ENCODE peak calls at places on chromosomes 11 and 22, in four cellular contexts. C is prostate gland, I is cardiac muscle cell, P is PC-9. F is an unnamed sample.

GRCh38 chr11:62497132-62497915 is 49.3 kb downstream of the AHNAK start:
- DNase-seq in C (peak), I (peak), P (peak), F (peak)

GRCh38 chr22:23233746-23234408 is 53.6 kb downstream of the BCR start:
- DNase-seq in C (no peak), I (peak), P (no peak), F (peak)

GRCh38 chr11:76801736-76802135 is 18.6 kb downstream of the TSKU start:
- DNase-seq in C (peak), I (no peak), P (no peak), F (no peak)

GRCh38 chr11:126310229-126310991 is 6.5 kb downstream of the DCPS start:
- DNase-seq in C (peak), I (peak), P (peak), F (peak)

GRCh38 chr11:114239632-114240224 is 56.5 kb upstream of the NNMT start:
- DNase-seq in C (no peak), I (no peak), P (no peak), F (no peak)

GRCh38 chr22:23718371-23719165 is 27.8 kb downstream of the RGL4 start:
- DNase-seq in C (no peak), I (no peak), P (peak), F (no peak)

GRCh38 chr11:111939836-111940604 is 2.9 kb downstream of the DIXDC1 start:
- DNase-seq in C (no peak), I (peak), P (no peak), F (peak)

GRCh38 chr22:39897841-39898240 is 3.0 kb upstream of the GRAP2 start:
- DNase-seq in C (no peak), I (no peak), P (no peak), F (no peak)

GRCh38 chr11:4393209-4394196 is at the start of gene TRIM21:
- DNase-seq in C (peak), I (peak), P (peak), F (peak)

GRCh38 chr11:126519653-126520573 is 164.4 kb downstream of the ST3GAL4 start:
- DNase-seq in C (no peak), I (no peak), P (no peak), F (no peak)

GRCh38 chr11:126529037-126529436 is 173.6 kb downstream of the ST3GAL4 start:
- DNase-seq in C (no peak), I (no peak), P (no peak), F (no peak)

GRCh38 chr22:37544955-37545702 is 15.2 kb upstream of the CDC42EP1 start:
- DNase-seq in C (no peak), I (peak), P (peak), F (peak)

GRCh38 chr11:87473174-87473573 is 435.4 kb downstream of the TMEM135 start:
- DNase-seq in C (no peak), I (no peak), P (no peak), F (peak)

GRCh38 chr11:25943777-25944661 is 387.9 kb upstream of the ANO3 start:
- DNase-seq in C (no peak), I (no peak), P (no peak), F (no peak)

GRCh38 chr22:50141462-50141861 is 29.1 kb upstream of the PANX2 start:
- DNase-seq in C (no peak), I (no peak), P (no peak), F (no peak)

GRCh38 chr11:128888034-128888985 is 2.8 kb upstream of the KCNJ5 start:
- DNase-seq in C (peak), I (no peak), P (no peak), F (no peak)

GRCh38 chr11:94417386-94417987 is 16.3 kb upstream of the GPR83 start:
- DNase-seq in C (no peak), I (peak), P (no peak), F (peak)

GRCh38 chr11:61551630-61552029 is 29.2 kb downstream of the SYT7 start:
- DNase-seq in C (peak), I (peak), P (no peak), F (peak)

DNA sequence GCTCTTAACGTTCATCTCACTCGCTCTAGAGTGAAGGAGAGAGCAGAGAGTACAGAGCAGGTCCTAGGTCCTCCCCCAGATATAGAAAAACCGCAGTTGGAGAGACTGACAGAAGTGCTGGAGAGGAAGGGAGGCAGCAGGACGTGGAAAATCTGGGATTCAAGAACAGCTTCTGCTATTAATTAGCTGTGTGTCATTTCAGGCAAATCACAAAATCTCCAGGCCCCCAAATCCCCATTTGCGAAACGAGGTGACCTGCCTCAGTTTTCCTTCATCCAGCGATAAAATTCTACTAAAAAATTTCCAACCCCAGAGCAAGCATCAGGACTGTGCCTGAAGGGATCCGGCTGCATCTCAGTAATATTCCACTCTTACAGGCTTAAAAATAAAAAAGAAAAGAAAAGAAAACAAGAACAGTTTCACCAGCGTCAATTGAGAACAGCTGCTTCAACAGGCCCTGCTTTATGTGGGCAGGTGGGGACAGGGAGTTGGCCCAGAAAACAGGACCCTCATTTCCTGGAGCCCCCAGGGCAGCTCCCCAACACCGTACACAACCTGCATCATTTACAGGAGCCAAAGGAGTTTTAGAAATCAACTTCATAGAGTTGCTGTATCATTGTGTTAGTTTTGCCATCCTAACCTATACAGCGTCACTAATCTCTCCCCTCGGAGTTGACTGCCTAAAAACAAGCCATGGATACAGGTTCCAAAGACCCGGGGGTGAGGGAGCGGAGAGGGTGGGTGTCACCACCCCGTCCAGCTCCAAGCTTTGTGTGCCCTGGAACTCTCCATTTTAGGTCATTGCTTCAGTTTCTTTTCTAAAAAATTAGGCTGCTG is 2.3 kb upstream of the MALAT1 start:
- DNase-seq in C (no peak), I (peak), P (no peak), F (peak)
- TF ChIP-seq CTCF in C (no peak), I (no peak), P (no peak), F (no peak)

DNA sequence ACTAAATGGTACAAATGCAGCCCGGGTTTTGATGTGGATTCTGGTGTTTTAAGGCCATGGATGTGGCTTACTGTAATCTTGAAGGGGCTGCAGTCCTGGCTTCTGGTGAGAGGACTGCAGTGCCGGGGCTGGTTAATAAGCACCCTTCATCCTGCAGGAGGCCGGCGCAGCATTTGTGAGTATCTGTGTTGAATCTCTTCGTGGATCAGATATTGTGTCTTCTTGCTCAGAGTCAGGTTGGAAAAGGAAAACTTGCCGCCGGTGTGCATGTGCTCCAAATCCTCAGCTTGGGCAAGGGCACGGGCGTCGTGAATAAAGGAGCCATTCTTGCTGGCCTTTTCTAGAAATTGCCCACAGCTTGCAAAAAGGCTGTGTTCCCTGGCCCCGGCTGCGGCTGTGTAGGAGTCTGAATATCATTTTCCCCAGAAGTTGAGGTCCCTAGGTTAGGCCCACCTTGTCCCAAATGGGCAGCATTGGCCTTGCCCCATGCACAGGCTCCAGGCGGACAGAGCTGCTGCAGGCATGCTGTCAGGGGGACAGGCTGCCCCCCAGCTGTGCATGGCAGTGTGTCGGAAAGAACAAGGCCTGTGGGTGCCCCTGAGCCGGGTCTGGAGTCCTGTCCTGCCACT is 28.9 kb upstream of the PARVB start:
- DNase-seq in C (no peak), I (no peak), P (no peak), F (no peak)
- H3K4me3 ChIP-seq in C (no peak), I (no peak), P (no peak), F (no peak)

GRCh38 chr11:9461760-9462134 is 935 bp downstream of the ZNF143 start:
- DNase-seq in C (no peak), I (peak), P (no peak), F (peak)
- TF ChIP-seq CTCF in C (no peak), I (no peak), P (no peak), F (no peak)

GRCh38 chr11:105923252-105923651 is 98.8 kb downstream of the MSANTD4 start:
- DNase-seq in C (no peak), I (no peak), P (no peak), F (no peak)
- H3K4me3 ChIP-seq in C (no peak), I (no peak), P (no peak), F (no peak)

GRCh38 chr22:47837703-47838102 is 1075.3 kb downstream of the TBC1D22A start:
- DNase-seq in C (no peak), I (peak), P (no peak), F (peak)
- TF ChIP-seq CTCF in C (no peak), I (peak), P (peak), F (peak)

F was measured in fibroblast of pulmonary artery.